ENCODE peak calls at places on chromosomes 13 and 19, in six cellular contexts. One of them, this sample, is unnamed.

GRCh38 chr13:49082653-49083536 is 107.2 kb downstream of the FNDC3A start:
- DNase-seq in EL: peak
- DNase-seq in heart right ventricle: no peak
- DNase-seq in ELR: peak
- DNase-seq in stimulated activated naive CD8-positive, alpha-beta T cell treated with anti-CD3 and anti-CD28 coated beads, Interleukin-15, amount 100 ng/mL, for 72 hours: no peak
- DNase-seq in T-helper 9 cell: no peak
- DNase-seq in this sample: peak

GRCh38 chr13:96091164-96091931 is 1.4 kb downstream of the HS6ST3 start:
- DNase-seq in T-helper 9 cell: no peak
- DNase-seq in EL: no peak
- DNase-seq in ELR: no peak
- DNase-seq in stimulated activated naive CD8-positive, alpha-beta T cell treated with anti-CD3 and anti-CD28 coated beads, Interleukin-15, amount 100 ng/mL, for 72 hours: no peak
- DNase-seq in heart right ventricle: peak
- DNase-seq in this sample: peak

GRCh38 chr19:55479045-55479444 is 2.6 kb downstream of the ZNF628 start:
- DNase-seq in stimulated activated naive CD8-positive, alpha-beta T cell treated with anti-CD3 and anti-CD28 coated beads, Interleukin-15, amount 100 ng/mL, for 72 hours: no peak
- DNase-seq in T-helper 9 cell: no peak
- DNase-seq in ELR: no peak
- DNase-seq in EL: no peak
- DNase-seq in heart right ventricle: no peak
- DNase-seq in this sample: no peak

GRCh38 chr13:25768726-25769270 is 283.0 kb downstream of the SHISA2 start:
- DNase-seq in ELR: no peak
- DNase-seq in heart right ventricle: no peak
- DNase-seq in EL: no peak
- DNase-seq in stimulated activated naive CD8-positive, alpha-beta T cell treated with anti-CD3 and anti-CD28 coated beads, Interleukin-15, amount 100 ng/mL, for 72 hours: no peak
- DNase-seq in T-helper 9 cell: no peak
- DNase-seq in this sample: no peak

GRCh38 chr13:105918842-105919741 is 616.4 kb downstream of the EFNB2 start:
- DNase-seq in heart right ventricle: no peak
- DNase-seq in EL: peak
- DNase-seq in ELR: peak
- DNase-seq in T-helper 9 cell: no peak
- DNase-seq in stimulated activated naive CD8-positive, alpha-beta T cell treated with anti-CD3 and anti-CD28 coated beads, Interleukin-15, amount 100 ng/mL, for 72 hours: no peak
- DNase-seq in this sample: no peak

GRCh38 chr19:51784922-51785690 is 9.9 kb upstream of the FPR3 start:
- DNase-seq in stimulated activated naive CD8-positive, alpha-beta T cell treated with anti-CD3 and anti-CD28 coated beads, Interleukin-15, amount 100 ng/mL, for 72 hours: peak
- DNase-seq in heart right ventricle: peak
- DNase-seq in EL: peak
- DNase-seq in ELR: peak
- DNase-seq in T-helper 9 cell: no peak
- DNase-seq in this sample: peak

GRCh38 chr13:33045829-33046592 is 29.8 kb downstream of the KL start:
- DNase-seq in heart right ventricle: no peak
- DNase-seq in EL: no peak
- DNase-seq in T-helper 9 cell: no peak
- DNase-seq in ELR: no peak
- DNase-seq in stimulated activated naive CD8-positive, alpha-beta T cell treated with anti-CD3 and anti-CD28 coated beads, Interleukin-15, amount 100 ng/mL, for 72 hours: no peak
- DNase-seq in this sample: no peak

GRCh38 chr13:51764184-51765141 is 39.5 kb downstream of the DHRS12 start:
- DNase-seq in T-helper 9 cell: peak
- DNase-seq in stimulated activated naive CD8-positive, alpha-beta T cell treated with anti-CD3 and anti-CD28 coated beads, Interleukin-15, amount 100 ng/mL, for 72 hours: peak
- DNase-seq in ELR: peak
- DNase-seq in heart right ventricle: peak
- DNase-seq in EL: peak
- DNase-seq in this sample: peak

GRCh38 chr13:27270594-27271520 is at the start of gene RASL11A:
- DNase-seq in heart right ventricle: peak
- DNase-seq in EL: peak
- DNase-seq in ELR: peak
- DNase-seq in stimulated activated naive CD8-positive, alpha-beta T cell treated with anti-CD3 and anti-CD28 coated beads, Interleukin-15, amount 100 ng/mL, for 72 hours: peak
- DNase-seq in T-helper 9 cell: peak
- DNase-seq in this sample: peak

GRCh38 chr13:83162493-83162892 is 719.8 kb downstream of the SLITRK1 start:
- DNase-seq in T-helper 9 cell: no peak
- DNase-seq in EL: no peak
- DNase-seq in ELR: no peak
- DNase-seq in heart right ventricle: no peak
- DNase-seq in stimulated activated naive CD8-positive, alpha-beta T cell treated with anti-CD3 and anti-CD28 coated beads, Interleukin-15, amount 100 ng/mL, for 72 hours: no peak
- DNase-seq in this sample: no peak

GRCh38 chr19:32570081-32570785 is 10.8 kb upstream of the PDCD5 start:
- DNase-seq in EL: peak
- DNase-seq in stimulated activated naive CD8-positive, alpha-beta T cell treated with anti-CD3 and anti-CD28 coated beads, Interleukin-15, amount 100 ng/mL, for 72 hours: peak
- DNase-seq in heart right ventricle: no peak
- DNase-seq in T-helper 9 cell: peak
- DNase-seq in ELR: peak
- DNase-seq in this sample: peak

GRCh38 chr13:85236431-85236830 is 562.8 kb downstream of the SLITRK6 start:
- DNase-seq in ELR: peak
- DNase-seq in heart right ventricle: no peak
- DNase-seq in stimulated activated naive CD8-positive, alpha-beta T cell treated with anti-CD3 and anti-CD28 coated beads, Interleukin-15, amount 100 ng/mL, for 72 hours: no peak
- DNase-seq in T-helper 9 cell: no peak
- DNase-seq in EL: peak
- DNase-seq in this sample: no peak

GRCh38 chr19:50518091-50519005 is 4.6 kb upstream of the ASPDH start:
- DNase-seq in stimulated activated naive CD8-positive, alpha-beta T cell treated with anti-CD3 and anti-CD28 coated beads, Interleukin-15, amount 100 ng/mL, for 72 hours: no peak
- DNase-seq in EL: no peak
- DNase-seq in heart right ventricle: no peak
- DNase-seq in ELR: no peak
- DNase-seq in T-helper 9 cell: no peak
- DNase-seq in this sample: no peak

GRCh38 chr13:34152409-34152808 is 334.5 kb downstream of the RFC3 start:
- DNase-seq in heart right ventricle: no peak
- DNase-seq in T-helper 9 cell: no peak
- DNase-seq in ELR: no peak
- DNase-seq in EL: no peak
- DNase-seq in stimulated activated naive CD8-positive, alpha-beta T cell treated with anti-CD3 and anti-CD28 coated beads, Interleukin-15, amount 100 ng/mL, for 72 hours: no peak
- DNase-seq in this sample: no peak

GRCh38 chr19:40800339-40800996 is 1.5 kb downstream of the EGLN2 start:
- DNase-seq in heart right ventricle: no peak
- DNase-seq in stimulated activated naive CD8-positive, alpha-beta T cell treated with anti-CD3 and anti-CD28 coated beads, Interleukin-15, amount 100 ng/mL, for 72 hours: no peak
- DNase-seq in T-helper 9 cell: no peak
- DNase-seq in ELR: no peak
- DNase-seq in EL: no peak
- DNase-seq in this sample: no peak

GRCh38 chr19:10838377-10838776 is 2.4 kb upstream of the TMED1 start:
- DNase-seq in T-helper 9 cell: no peak
- DNase-seq in EL: no peak
- DNase-seq in ELR: no peak
- DNase-seq in heart right ventricle: no peak
- DNase-seq in stimulated activated naive CD8-positive, alpha-beta T cell treated with anti-CD3 and anti-CD28 coated beads, Interleukin-15, amount 100 ng/mL, for 72 hours: no peak
- DNase-seq in this sample: no peak

GRCh38 chr13:113559901-113560644 is 24.5 kb upstream of the TFDP1 start:
- DNase-seq in heart right ventricle: no peak
- DNase-seq in T-helper 9 cell: no peak
- DNase-seq in ELR: no peak
- DNase-seq in stimulated activated naive CD8-positive, alpha-beta T cell treated with anti-CD3 and anti-CD28 coated beads, Interleukin-15, amount 100 ng/mL, for 72 hours: peak
- DNase-seq in EL: no peak
- DNase-seq in this sample: no peak

GRCh38 chr19:11288349-11288748 is 7.6 kb upstream of the TSPAN16 start:
- DNase-seq in heart right ventricle: no peak
- DNase-seq in stimulated activated naive CD8-positive, alpha-beta T cell treated with anti-CD3 and anti-CD28 coated beads, Interleukin-15, amount 100 ng/mL, for 72 hours: no peak
- DNase-seq in EL: no peak
- DNase-seq in T-helper 9 cell: no peak
- DNase-seq in ELR: peak
- DNase-seq in this sample: peak